ENCODE peak calls at places on chromosomes 1 and 21, in nine cellular contexts. One of them, this sample, is unnamed. For H3K4me1, the result is how much of the 10 kb centered on the place peaks cover.

GRCh38 chr1:46134660-46135331 is 2.4 kb upstream of the PIK3R3 start:
- DNase-seq in SJSA1: no peak
- DNase-seq in IMR-90: peak
- DNase-seq in effector memory CD4-positive, alpha-beta T cell: no peak
- DNase-seq in left ventricle myocardium inferior: no peak
- DNase-seq in colonic mucosa: no peak
- DNase-seq in hepatocyte: peak
- DNase-seq in heart right ventricle: no peak
- DNase-seq in right lobe of liver: no peak
- DNase-seq in this sample: no peak

GRCh38 chr1:101975371-101975770 is 21.4 kb downstream of the OLFM3 start:
- DNase-seq in SJSA1: no peak
- DNase-seq in IMR-90: no peak
- DNase-seq in effector memory CD4-positive, alpha-beta T cell: no peak
- DNase-seq in left ventricle myocardium inferior: no peak
- DNase-seq in colonic mucosa: no peak
- DNase-seq in hepatocyte: no peak
- DNase-seq in heart right ventricle: no peak
- DNase-seq in right lobe of liver: no peak
- DNase-seq in this sample: no peak

GRCh38 chr1:51341876-51342496 is 11.6 kb upstream of the TTC39A start:
- DNase-seq in SJSA1: no peak
- DNase-seq in IMR-90: no peak
- DNase-seq in effector memory CD4-positive, alpha-beta T cell: no peak
- DNase-seq in left ventricle myocardium inferior: no peak
- DNase-seq in colonic mucosa: no peak
- DNase-seq in hepatocyte: no peak
- DNase-seq in heart right ventricle: no peak
- DNase-seq in right lobe of liver: no peak
- DNase-seq in this sample: no peak

GRCh38 chr21:44337941-44338895 is 972 bp downstream of the CFAP410 start:
- DNase-seq in SJSA1: no peak
- DNase-seq in IMR-90: peak
- DNase-seq in effector memory CD4-positive, alpha-beta T cell: peak
- DNase-seq in left ventricle myocardium inferior: peak
- DNase-seq in colonic mucosa: peak
- DNase-seq in hepatocyte: peak
- DNase-seq in heart right ventricle: peak
- DNase-seq in right lobe of liver: peak
- DNase-seq in this sample: no peak

GRCh38 chr1:203129501-203130231 is 2.1 kb downstream of the ADORA1 start:
- DNase-seq in SJSA1: peak
- DNase-seq in IMR-90: no peak
- DNase-seq in effector memory CD4-positive, alpha-beta T cell: no peak
- DNase-seq in left ventricle myocardium inferior: peak
- DNase-seq in colonic mucosa: no peak
- DNase-seq in hepatocyte: no peak
- DNase-seq in heart right ventricle: peak
- DNase-seq in right lobe of liver: peak
- DNase-seq in this sample: no peak

GRCh38 chr1:234838182-234838581 is 228.2 kb upstream of the IRF2BP2 start:
- DNase-seq in SJSA1: no peak
- DNase-seq in IMR-90: no peak
- DNase-seq in effector memory CD4-positive, alpha-beta T cell: no peak
- DNase-seq in left ventricle myocardium inferior: no peak
- DNase-seq in colonic mucosa: no peak
- DNase-seq in hepatocyte: no peak
- DNase-seq in heart right ventricle: no peak
- DNase-seq in right lobe of liver: no peak
- DNase-seq in this sample: no peak

GRCh38 chr1:58304584-58304983 is 241.9 kb downstream of the OMA1 start:
- DNase-seq in SJSA1: no peak
- DNase-seq in IMR-90: no peak
- DNase-seq in effector memory CD4-positive, alpha-beta T cell: no peak
- DNase-seq in left ventricle myocardium inferior: no peak
- DNase-seq in colonic mucosa: no peak
- DNase-seq in hepatocyte: no peak
- DNase-seq in heart right ventricle: no peak
- DNase-seq in right lobe of liver: no peak
- DNase-seq in this sample: no peak

GRCh38 chr1:11738783-11739182 is 2.8 kb downstream of the AGTRAP start:
- DNase-seq in SJSA1: no peak
- DNase-seq in IMR-90: no peak
- DNase-seq in effector memory CD4-positive, alpha-beta T cell: no peak
- DNase-seq in left ventricle myocardium inferior: no peak
- DNase-seq in colonic mucosa: no peak
- DNase-seq in hepatocyte: no peak
- DNase-seq in heart right ventricle: no peak
- DNase-seq in right lobe of liver: no peak
- DNase-seq in this sample: no peak

GRCh38 chr1:151718011-151718431 is 1.4 kb upstream of the CELF3 start:
- DNase-seq in SJSA1: no peak
- DNase-seq in IMR-90: no peak
- DNase-seq in effector memory CD4-positive, alpha-beta T cell: no peak
- DNase-seq in left ventricle myocardium inferior: peak
- DNase-seq in colonic mucosa: no peak
- DNase-seq in hepatocyte: no peak
- DNase-seq in heart right ventricle: no peak
- DNase-seq in right lobe of liver: no peak
- DNase-seq in this sample: no peak

GRCh38 chr1:27934818-27935549 is at the start of gene SMPDL3B:
- DNase-seq in SJSA1: no peak
- DNase-seq in IMR-90: no peak
- DNase-seq in effector memory CD4-positive, alpha-beta T cell: no peak
- DNase-seq in left ventricle myocardium inferior: no peak
- DNase-seq in colonic mucosa: peak
- DNase-seq in hepatocyte: peak
- DNase-seq in heart right ventricle: no peak
- DNase-seq in right lobe of liver: no peak
- DNase-seq in this sample: no peak

GRCh38 chr1:115762792-115763191 is 5.7 kb downstream of the CASQ2 start:
- DNase-seq in SJSA1: no peak
- DNase-seq in IMR-90: no peak
- DNase-seq in effector memory CD4-positive, alpha-beta T cell: no peak
- DNase-seq in left ventricle myocardium inferior: no peak
- DNase-seq in colonic mucosa: no peak
- DNase-seq in hepatocyte: no peak
- DNase-seq in heart right ventricle: no peak
- DNase-seq in right lobe of liver: no peak
- DNase-seq in this sample: no peak

GRCh38 chr1:197915797-197916686 is 1.1 kb upstream of the LHX9 start:
- DNase-seq in SJSA1: peak
- DNase-seq in IMR-90: peak
- DNase-seq in effector memory CD4-positive, alpha-beta T cell: no peak
- DNase-seq in left ventricle myocardium inferior: peak
- DNase-seq in colonic mucosa: peak
- DNase-seq in hepatocyte: peak
- DNase-seq in heart right ventricle: peak
- DNase-seq in right lobe of liver: peak
- DNase-seq in this sample: no peak

GRCh38 chr1:53503433-53503925 is 44.3 kb downstream of the DMRTB1 start:
- DNase-seq in SJSA1: no peak
- DNase-seq in IMR-90: no peak
- DNase-seq in effector memory CD4-positive, alpha-beta T cell: no peak
- DNase-seq in left ventricle myocardium inferior: no peak
- DNase-seq in colonic mucosa: no peak
- DNase-seq in hepatocyte: no peak
- DNase-seq in heart right ventricle: peak
- DNase-seq in right lobe of liver: no peak
- DNase-seq in this sample: no peak

GRCh38 chr1:8083739-8084484 is 57.8 kb upstream of the ERRFI1 start:
- DNase-seq in SJSA1: no peak
- DNase-seq in IMR-90: peak
- DNase-seq in effector memory CD4-positive, alpha-beta T cell: no peak
- DNase-seq in left ventricle myocardium inferior: no peak
- DNase-seq in colonic mucosa: no peak
- DNase-seq in hepatocyte: no peak
- DNase-seq in heart right ventricle: no peak
- DNase-seq in right lobe of liver: no peak
- DNase-seq in this sample: no peak

GRCh38 chr1:44406761-44407429 is 1.8 kb downstream of the RNF220 start:
- DNase-seq in SJSA1: no peak
- DNase-seq in IMR-90: no peak
- DNase-seq in effector memory CD4-positive, alpha-beta T cell: no peak
- DNase-seq in left ventricle myocardium inferior: no peak
- DNase-seq in colonic mucosa: no peak
- DNase-seq in hepatocyte: peak
- DNase-seq in heart right ventricle: no peak
- DNase-seq in right lobe of liver: no peak
- DNase-seq in this sample: no peak

GRCh38 chr1:70072239-70072751 is 133.1 kb downstream of the LRRC40 start:
- DNase-seq in SJSA1: no peak
- DNase-seq in IMR-90: peak
- DNase-seq in effector memory CD4-positive, alpha-beta T cell: no peak
- DNase-seq in left ventricle myocardium inferior: no peak
- DNase-seq in colonic mucosa: no peak
- DNase-seq in hepatocyte: no peak
- DNase-seq in heart right ventricle: no peak
- DNase-seq in right lobe of liver: no peak
- DNase-seq in this sample: no peak

GRCh38 chr1:114346480-114347029 is 164.4 kb downstream of the TRIM33 start:
- DNase-seq in SJSA1: peak
- DNase-seq in IMR-90: peak
- DNase-seq in effector memory CD4-positive, alpha-beta T cell: peak
- DNase-seq in left ventricle myocardium inferior: peak
- DNase-seq in colonic mucosa: peak
- DNase-seq in hepatocyte: peak
- DNase-seq in heart right ventricle: peak
- DNase-seq in right lobe of liver: peak
- DNase-seq in this sample: peak
- H3K27ac ChIP-seq in SJSA1: no peak
- H3K27ac ChIP-seq in IMR-90: peak
- H3K27ac ChIP-seq in effector memory CD4-positive, alpha-beta T cell: peak
- H3K27ac ChIP-seq in left ventricle myocardium inferior: peak
- H3K27ac ChIP-seq in colonic mucosa: peak
- H3K27ac ChIP-seq in hepatocyte: peak
- H3K27ac ChIP-seq in heart right ventricle: peak
- H3K27ac ChIP-seq in right lobe of liver: peak
- H3K27ac ChIP-seq in this sample: no peak

GRCh38 chr1:9449976-9450696 is 89.1 kb upstream of the SLC25A33 start:
- DNase-seq in SJSA1: no peak
- DNase-seq in IMR-90: no peak
- DNase-seq in effector memory CD4-positive, alpha-beta T cell: no peak
- DNase-seq in left ventricle myocardium inferior: no peak
- DNase-seq in colonic mucosa: no peak
- DNase-seq in hepatocyte: no peak
- DNase-seq in heart right ventricle: no peak
- DNase-seq in right lobe of liver: no peak
- DNase-seq in this sample: no peak
- H3K4me1 ChIP-seq in SJSA1: under half
- H3K4me1 ChIP-seq in IMR-90: under half
- H3K4me1 ChIP-seq in effector memory CD4-positive, alpha-beta T cell: under half
- H3K4me1 ChIP-seq in left ventricle myocardium inferior: under half
- H3K4me1 ChIP-seq in colonic mucosa: under half
- H3K4me1 ChIP-seq in hepatocyte: under half
- H3K4me1 ChIP-seq in heart right ventricle: under half
- H3K4me1 ChIP-seq in right lobe of liver: half or more
- H3K4me1 ChIP-seq in this sample: under half

DNA sequence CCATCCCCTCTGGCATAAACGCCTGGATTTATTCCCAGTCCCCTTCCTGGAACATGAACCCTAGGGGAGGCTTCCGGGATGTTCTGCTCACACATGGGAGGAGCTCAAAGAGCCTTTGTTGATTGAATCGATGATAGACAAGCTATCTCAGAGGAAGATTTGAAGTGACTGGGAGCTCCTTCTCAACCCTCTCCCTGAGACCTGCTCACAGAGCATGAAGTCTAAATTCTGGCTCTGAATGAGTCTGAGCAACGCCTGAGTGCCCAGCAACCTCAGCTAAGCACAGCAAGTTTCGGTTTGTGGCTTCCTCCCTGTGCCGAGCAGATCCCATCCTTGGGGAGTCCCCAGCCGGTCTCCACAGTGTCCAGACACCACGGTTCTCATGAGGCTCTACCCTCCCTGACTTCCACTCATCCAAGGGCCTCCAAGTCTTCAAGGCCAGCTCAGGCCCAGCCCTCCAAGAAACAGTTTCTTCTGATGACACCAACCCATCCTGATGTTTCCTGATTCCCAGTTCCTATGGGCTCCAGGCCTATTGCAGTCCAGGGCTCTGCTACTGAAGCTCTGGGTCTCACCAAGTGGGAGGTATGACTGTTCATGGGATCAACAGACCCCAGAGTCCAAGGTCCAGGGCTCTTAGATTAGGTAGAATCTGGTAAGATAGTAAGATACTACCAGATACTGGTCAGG is 190.8 kb downstream of the DYRK1A start:
- DNase-seq in SJSA1: no peak
- DNase-seq in IMR-90: no peak
- DNase-seq in effector memory CD4-positive, alpha-beta T cell: no peak
- DNase-seq in left ventricle myocardium inferior: no peak
- DNase-seq in colonic mucosa: no peak
- DNase-seq in hepatocyte: no peak
- DNase-seq in heart right ventricle: no peak
- DNase-seq in right lobe of liver: no peak
- DNase-seq in this sample: no peak
- H3K4me3 ChIP-seq in SJSA1: no peak
- H3K4me3 ChIP-seq in IMR-90: no peak
- H3K4me3 ChIP-seq in effector memory CD4-positive, alpha-beta T cell: no peak
- H3K4me3 ChIP-seq in left ventricle myocardium inferior: peak
- H3K4me3 ChIP-seq in colonic mucosa: no peak
- H3K4me3 ChIP-seq in hepatocyte: no peak
- H3K4me3 ChIP-seq in heart right ventricle: peak
- H3K4me3 ChIP-seq in right lobe of liver: no peak
- H3K4me3 ChIP-seq in this sample: no peak

GRCh38 chr21:45433301-45433700 is 28.3 kb downstream of the COL18A1 start:
- DNase-seq in SJSA1: no peak
- DNase-seq in IMR-90: no peak
- DNase-seq in effector memory CD4-positive, alpha-beta T cell: no peak
- DNase-seq in left ventricle myocardium inferior: no peak
- DNase-seq in colonic mucosa: no peak
- DNase-seq in hepatocyte: no peak
- DNase-seq in heart right ventricle: no peak
- DNase-seq in right lobe of liver: no peak
- DNase-seq in this sample: no peak
- H3K27ac ChIP-seq in SJSA1: no peak
- H3K27ac ChIP-seq in IMR-90: peak
- H3K27ac ChIP-seq in effector memory CD4-positive, alpha-beta T cell: no peak
- H3K27ac ChIP-seq in left ventricle myocardium inferior: peak
- H3K27ac ChIP-seq in colonic mucosa: no peak
- H3K27ac ChIP-seq in hepatocyte: peak
- H3K27ac ChIP-seq in heart right ventricle: no peak
- H3K27ac ChIP-seq in right lobe of liver: no peak
- H3K27ac ChIP-seq in this sample: no peak

This sample was measured in iPS DF 6.9.